ENCODE peak calls at places on chromosomes 6 and 20, in four cellular contexts. P, Q, X and H are unnamed samples.

GRCh38 chr6:80689700-80690099 is 583.2 kb downstream of the BCKDHB start:
- DNase-seq in Q (no peak), P (no peak), X (no peak), H (no peak)

GRCh38 chr6:168100803-168101095 is 21.7 kb upstream of the FRMD1 start:
- DNase-seq in P (no peak), X (no peak), Q (no peak), H (no peak)

GRCh38 chr6:164756142-164756541 is 553.3 kb downstream of the C6orf118 start:
- DNase-seq in X (no peak), P (no peak), Q (no peak), H (no peak)

GRCh38 chr20:57117296-57117695 is 149.1 kb downstream of the BMP7 start:
- DNase-seq in X (no peak), Q (no peak), P (no peak), H (no peak)

GRCh38 chr20:10553326-10553984 is 118.3 kb downstream of the SLX4IP start:
- DNase-seq in Q (peak), P (peak), X (peak), H (peak)

GRCh38 chr20:54648421-54649142 is 173.2 kb downstream of the DOK5 start:
- DNase-seq in X (no peak), Q (no peak), P (no peak), H (no peak)

GRCh38 chr6:167750956-167751358 is 75.8 kb upstream of the AFDN start:
- DNase-seq in P (peak), X (no peak), Q (peak), H (peak)

GRCh38 chr6:156725712-156726111 is 51.5 kb upstream of the ARID1B start:
- DNase-seq in Q (no peak), X (no peak), P (no peak), H (no peak)